ENCODE peak calls at places on chromosomes 16 and 17, in ten cellular contexts. V is body of pancreas, G is prostate gland, T is heart left ventricle, N is sigmoid colon, R is stomach, W is IMR-90, J is ovary, E is breast epithelium, K is Peyer's patch. Y is an unnamed sample.
A peak's percentile ranks its signal among the peaks of the same experiment; 100 is the strongest.

GRCh38 chr16:4392382-4393242 is 21.0 kb downstream of the VASN start:
- DNase-seq in V (peak; percentile 28), G (no peak), T (no peak), N (no peak), R (peak; percentile 54), W (peak; percentile 86), J (peak; percentile 89), E (peak; percentile 82), K (no peak), Y (peak; percentile 54)

GRCh38 chr17:76982408-76983074 is 114.3 kb downstream of the MGAT5B start:
- DNase-seq in V (no peak), G (no peak), T (no peak), N (no peak), R (no peak), W (no peak), J (no peak), E (no peak), K (no peak), Y (no peak)

GRCh38 chr17:77959926-77960521 is 1.5 kb downstream of the TNRC6C start:
- DNase-seq in V (no peak), G (no peak), T (no peak), N (no peak), R (no peak), W (peak; percentile 60), J (no peak), E (no peak), K (no peak), Y (no peak)

GRCh38 chr17:65537845-65538678 is 23.4 kb downstream of the AXIN2 start:
- DNase-seq in V (no peak), G (no peak), T (no peak), N (no peak), R (no peak), W (no peak), J (no peak), E (no peak), K (no peak), Y (no peak)

GRCh38 chr16:46982335-46982734 is 8.9 kb upstream of the DNAJA2 start:
- DNase-seq in V (no peak), G (no peak), T (no peak), N (no peak), R (no peak), W (no peak), J (no peak), E (no peak), K (no peak), Y (no peak)

GRCh38 chr16:10981697-10982216 is 37.4 kb downstream of the CLEC16A start:
- DNase-seq in V (no peak), G (no peak), T (no peak), N (no peak), R (no peak), W (no peak), J (no peak), E (no peak), K (no peak), Y (no peak)

GRCh38 chr17:3401786-3402185 is 3.6 kb upstream of the OR1E1 start:
- DNase-seq in V (no peak), G (no peak), T (no peak), N (no peak), R (no peak), W (no peak), J (no peak), E (no peak), K (no peak), Y (no peak)

GRCh38 chr17:19306160-19307111 is 56.1 kb downstream of the B9D1 start:
- DNase-seq in V (no peak), G (no peak), T (no peak), N (peak; percentile 66), R (peak; percentile 30), W (no peak), J (no peak), E (no peak), K (peak; percentile 67), Y (no peak)

GRCh38 chr17:27597188-27597580 is 33.8 kb upstream of the LGALS9 start:
- DNase-seq in V (no peak), G (no peak), T (no peak), N (no peak), R (no peak), W (no peak), J (no peak), E (no peak), K (no peak), Y (no peak)

GRCh38 chr17:5667871-5668270 is 83.6 kb upstream of the NLRP1 start:
- DNase-seq in V (no peak), G (no peak), T (no peak), N (no peak), R (no peak), W (no peak), J (no peak), E (no peak), K (no peak), Y (no peak)

GRCh38 chr17:34571428-34572130 is 7.8 kb upstream of the TMEM132E start:
- DNase-seq in V (no peak), G (no peak), T (no peak), N (no peak), R (no peak), W (no peak), J (no peak), E (no peak), K (no peak), Y (no peak)

GRCh38 chr17:50559674-50560184 is 786 bp upstream of the CACNA1G start:
- DNase-seq in V (peak; percentile 53), G (no peak), T (no peak), N (peak; percentile 89), R (peak; percentile 53), W (peak; percentile 5), J (peak; percentile 86), E (peak; percentile 73), K (peak; percentile 76), Y (no peak)

DNA sequence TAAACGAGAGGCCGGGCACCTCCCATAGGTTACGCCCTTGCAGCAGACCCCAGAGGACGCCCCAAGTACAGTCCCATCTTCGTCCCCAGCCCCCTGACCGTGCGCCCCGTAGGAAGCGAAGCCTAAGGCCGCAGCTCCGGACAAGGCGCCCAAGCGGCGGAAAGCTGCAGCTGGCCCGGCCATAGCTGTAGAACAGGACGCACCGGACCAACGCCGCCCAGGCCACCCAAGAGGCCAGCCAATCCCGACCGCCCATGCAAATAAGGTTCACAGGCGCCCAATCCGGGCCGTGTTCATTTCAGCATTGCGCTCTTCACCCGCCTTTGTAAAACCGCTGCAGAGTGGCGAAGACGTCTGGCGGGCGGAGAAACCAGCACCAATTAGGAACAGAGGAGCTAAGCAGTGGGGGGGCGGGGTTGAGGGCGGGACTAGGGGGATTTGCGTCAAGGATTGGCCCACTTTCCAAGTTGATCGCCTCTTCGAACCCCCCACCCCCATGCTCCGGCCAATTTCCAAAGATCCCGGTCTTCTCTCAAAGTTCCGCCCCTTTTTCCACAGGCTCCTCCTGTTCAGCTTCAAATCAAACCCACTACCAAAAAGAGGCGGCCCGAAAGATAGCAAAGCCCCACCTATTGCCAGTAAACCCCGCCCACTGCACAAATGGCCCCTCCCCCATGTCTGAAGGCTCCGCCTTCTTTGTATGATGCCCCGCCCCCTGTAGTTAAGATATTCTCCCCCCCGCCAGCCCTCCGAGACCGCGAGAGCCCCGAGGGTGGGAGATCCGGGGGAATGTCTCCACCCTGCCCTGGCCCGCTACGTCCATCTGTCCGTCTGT is at the start of gene TMEM256:
- DNase-seq in V (peak; percentile 99), G (peak; percentile 99), T (peak; percentile 99), N (peak; percentile 100), R (peak; percentile 99), W (peak; percentile 99), J (peak; percentile 99), E (peak; percentile 99), K (peak; percentile 99), Y (peak; percentile 99)
- TF ChIP-seq POLR2A in V (peak; percentile 98), G (peak; percentile 99), T (peak; percentile 99), N (peak; percentile 97), R (no peak), W (peak; percentile 57), J (peak; percentile 99), E (peak; percentile 79), K (peak; percentile 98), Y (peak; percentile 99)

GRCh38 chr17:61582593-61582992 is 8.4 kb downstream of the NACA2 start:
- DNase-seq in V (no peak), G (no peak), T (no peak), N (no peak), R (no peak), W (no peak), J (no peak), E (no peak), K (no peak), Y (no peak)

GRCh38 chr17:61584266-61584665 is 6.8 kb downstream of the NACA2 start:
- DNase-seq in V (no peak), G (no peak), T (no peak), N (no peak), R (no peak), W (no peak), J (no peak), E (no peak), K (no peak), Y (no peak)

GRCh38 chr17:61581611-61582349 is 9.2 kb downstream of the NACA2 start:
- DNase-seq in V (no peak), G (no peak), T (no peak), N (no peak), R (no peak), W (peak; percentile 2), J (no peak), E (no peak), K (no peak), Y (no peak)

GRCh38 chr17:61583660-61584264 is 7.3 kb downstream of the NACA2 start:
- DNase-seq in V (no peak), G (no peak), T (no peak), N (no peak), R (no peak), W (no peak), J (no peak), E (no peak), K (no peak), Y (no peak)

DNA sequence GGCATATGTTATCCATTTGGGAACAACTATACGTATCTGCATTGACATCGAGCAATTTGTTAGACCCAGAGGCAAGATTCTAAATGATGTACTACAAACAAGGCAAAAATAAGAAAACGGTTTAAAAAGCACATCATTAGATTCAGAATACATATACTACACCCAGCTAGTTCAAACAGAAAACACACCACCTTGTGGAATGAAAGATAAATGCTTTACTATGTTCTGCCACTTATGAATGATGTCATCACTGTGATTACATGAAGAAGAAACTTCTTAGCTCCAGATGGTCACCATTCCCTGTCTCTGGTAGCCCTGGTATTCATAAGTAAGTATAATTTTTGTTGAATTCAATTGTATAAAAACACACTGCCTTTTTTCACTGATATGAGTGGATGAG is 7.8 kb downstream of the NACA2 start:
- DNase-seq in V (no peak), G (no peak), T (no peak), N (no peak), R (no peak), W (peak; percentile 83), J (no peak), E (no peak), K (no peak), Y (no peak)
- TF ChIP-seq CTCF in V (peak; percentile 26), G (peak; percentile 41), T (no peak), N (no peak), R (no peak), W (peak; percentile 45), J (no peak), E (no peak), K (peak; percentile 41), Y (no peak)

GRCh38 chr16:2459647-2460390 is at the start of gene TEDC2:
- DNase-seq in V (peak; percentile 98), G (peak; percentile 95), T (peak; percentile 96), N (peak; percentile 98), R (peak; percentile 98), W (peak; percentile 85), J (peak; percentile 96), E (peak; percentile 94), K (peak; percentile 99), Y (peak; percentile 93)
- TF ChIP-seq POLR2A in V (no peak), G (peak; percentile 14), T (no peak), N (no peak), R (no peak), W (no peak), J (no peak), E (no peak), K (no peak), Y (no peak)

GRCh38 chr16:51376080-51376479 is 225.0 kb upstream of the SALL1 start:
- DNase-seq in V (no peak), G (no peak), T (no peak), N (no peak), R (no peak), W (no peak), J (no peak), E (no peak), K (no peak), Y (no peak)
- TF ChIP-seq CTCF in V (peak; percentile 4), G (no peak), T (no peak), N (no peak), R (no peak), W (no peak), J (no peak), E (no peak), K (no peak), Y (no peak)